ENCODE peak calls at places on chromosomes 11 and 22, in five cellular contexts. R, D, Q, C and A are unnamed samples.

GRCh38 chr11:5690216-5690615 is 626 bp downstream of the TRIM22 start:
- DNase-seq in R (no peak), D (peak; percentile 67), Q (no peak), C (no peak), A (no peak)

GRCh38 chr11:121763526-121763925 is 310.8 kb upstream of the SORL1-AS1 start:
- DNase-seq in R (no peak), D (no peak), Q (no peak), C (no peak), A (no peak)

GRCh38 chr22:45204241-45204640 is 36.5 kb downstream of the KIAA0930 start:
- DNase-seq in R (no peak), D (no peak), Q (no peak), C (peak; percentile 33), A (no peak)

GRCh38 chr11:63906585-63906984 is 10.4 kb downstream of the RCOR2 start:
- DNase-seq in R (no peak), D (no peak), Q (no peak), C (peak; percentile 81), A (no peak)

GRCh38 chr11:119173453-119173852 is 4.9 kb downstream of the NLRX1 start:
- DNase-seq in R (no peak), D (no peak), Q (no peak), C (no peak), A (no peak)

GRCh38 chr11:12800032-12800671 is 125.9 kb downstream of the TEAD1 start:
- DNase-seq in R (no peak), D (no peak), Q (no peak), C (no peak), A (no peak)

GRCh38 chr11:129093283-129093682 is 98.8 kb downstream of the ARHGAP32 start:
- DNase-seq in R (no peak), D (no peak), Q (no peak), C (no peak), A (no peak)

GRCh38 chr22:40534379-40535188 is 101.9 kb downstream of the MRTFA start:
- DNase-seq in R (no peak), D (peak; percentile 33), Q (no peak), C (no peak), A (no peak)

GRCh38 chr22:46418827-46419226 is 83.3 kb downstream of the TRMU start:
- DNase-seq in R (no peak), D (no peak), Q (no peak), C (no peak), A (peak; percentile 37)

GRCh38 chr11:8963569-8964323 is 496 bp downstream of the TMEM9B start:
- DNase-seq in R (peak; percentile 87), D (no peak), Q (peak; percentile 66), C (peak; percentile 91), A (peak; percentile 94)

GRCh38 chr11:3954448-3955298 is 99.2 kb downstream of the STIM1 start:
- DNase-seq in R (no peak), D (no peak), Q (no peak), C (no peak), A (no peak)

GRCh38 chr11:130601141-130601540 is 152.7 kb downstream of the ADAMTS15 start:
- DNase-seq in R (peak; percentile 88), D (peak; percentile 45), Q (no peak), C (no peak), A (peak; percentile 82)

GRCh38 chr11:97363331-97363730 is 973.5 kb downstream of the JRKL start:
- DNase-seq in R (no peak), D (no peak), Q (no peak), C (no peak), A (no peak)

GRCh38 chr11:119389611-119390254 is 8.2 kb upstream of the USP2 start:
- DNase-seq in R (no peak), D (no peak), Q (no peak), C (no peak), A (no peak)

GRCh38 chr11:128593281-128593680 is 5.9 kb upstream of the ETS1 start:
- DNase-seq in R (no peak), D (no peak), Q (no peak), C (no peak), A (no peak)

GRCh38 chr22:46761539-46762237 is 762 bp upstream of the TBC1D22A start:
- DNase-seq in R (no peak), D (no peak), Q (no peak), C (no peak), A (no peak)